ENCODE peak calls at places on chromosomes 7 and 10, in five cellular contexts. One of them, this sample, is unnamed.

GRCh38 chr10:3728563-3728962 is 56.4 kb downstream of the KLF6 start:
- DNase-seq in lower lobe of right lung: no peak
- DNase-seq in B cell: no peak
- DNase-seq in cardiac fibroblast: no peak
- DNase-seq in NCI-H1092 treated with DMSO at 0.1 percent for 48 hours: no peak
- DNase-seq in this sample: no peak

GRCh38 chr10:4730998-4731397 is 95.0 kb upstream of the AKR1E2 start:
- DNase-seq in lower lobe of right lung: no peak
- DNase-seq in NCI-H1092 treated with DMSO at 0.1 percent for 48 hours: no peak
- DNase-seq in cardiac fibroblast: no peak
- DNase-seq in B cell: no peak
- DNase-seq in this sample: no peak

GRCh38 chr10:122338609-122339441 is 35.7 kb upstream of the PLEKHA1 start:
- DNase-seq in cardiac fibroblast: no peak
- DNase-seq in lower lobe of right lung: no peak
- DNase-seq in B cell: no peak
- DNase-seq in NCI-H1092 treated with DMSO at 0.1 percent for 48 hours: no peak
- DNase-seq in this sample: no peak

GRCh38 chr7:24756545-24756988 is 697 bp downstream of the GSDME start:
- DNase-seq in B cell: peak; percentile 55
- DNase-seq in NCI-H1092 treated with DMSO at 0.1 percent for 48 hours: no peak
- DNase-seq in cardiac fibroblast: no peak
- DNase-seq in lower lobe of right lung: no peak
- DNase-seq in this sample: no peak

GRCh38 chr7:50793115-50793946 is 10.6 kb upstream of the GRB10 start:
- DNase-seq in cardiac fibroblast: peak; percentile 77
- DNase-seq in lower lobe of right lung: peak; percentile 82
- DNase-seq in B cell: peak; percentile 64
- DNase-seq in NCI-H1092 treated with DMSO at 0.1 percent for 48 hours: no peak
- DNase-seq in this sample: peak; percentile 90

GRCh38 chr7:24932815-24933214 is 47.2 kb downstream of the OSBPL3 start:
- DNase-seq in B cell: no peak
- DNase-seq in cardiac fibroblast: no peak
- DNase-seq in lower lobe of right lung: no peak
- DNase-seq in NCI-H1092 treated with DMSO at 0.1 percent for 48 hours: no peak
- DNase-seq in this sample: no peak

GRCh38 chr7:19944363-19945120 is 171.1 kb upstream of the TMEM196 start:
- DNase-seq in NCI-H1092 treated with DMSO at 0.1 percent for 48 hours: no peak
- DNase-seq in cardiac fibroblast: no peak
- DNase-seq in lower lobe of right lung: no peak
- DNase-seq in B cell: no peak
- DNase-seq in this sample: no peak

GRCh38 chr10:88118769-88119559 is 255.5 kb downstream of the PTEN start:
- DNase-seq in NCI-H1092 treated with DMSO at 0.1 percent for 48 hours: no peak
- DNase-seq in lower lobe of right lung: no peak
- DNase-seq in B cell: no peak
- DNase-seq in cardiac fibroblast: no peak
- DNase-seq in this sample: no peak

GRCh38 chr7:100602889-100603696 is 930 bp downstream of the PCOLCE start:
- DNase-seq in cardiac fibroblast: peak; percentile 90
- DNase-seq in B cell: peak; percentile 54
- DNase-seq in lower lobe of right lung: no peak
- DNase-seq in NCI-H1092 treated with DMSO at 0.1 percent for 48 hours: no peak
- DNase-seq in this sample: no peak

GRCh38 chr10:24448351-24449009 is 239.5 kb downstream of the KIAA1217 start:
- DNase-seq in NCI-H1092 treated with DMSO at 0.1 percent for 48 hours: no peak
- DNase-seq in B cell: no peak
- DNase-seq in lower lobe of right lung: no peak
- DNase-seq in cardiac fibroblast: no peak
- DNase-seq in this sample: no peak

GRCh38 chr10:60350400-60350799 is 39.3 kb downstream of the ANK3 start:
- DNase-seq in cardiac fibroblast: peak; percentile 61
- DNase-seq in B cell: no peak
- DNase-seq in lower lobe of right lung: no peak
- DNase-seq in NCI-H1092 treated with DMSO at 0.1 percent for 48 hours: no peak
- DNase-seq in this sample: no peak

GRCh38 chr10:71708301-71708703 is 11.3 kb downstream of the C10orf105 start:
- DNase-seq in lower lobe of right lung: peak; percentile 77
- DNase-seq in cardiac fibroblast: peak; percentile 48
- DNase-seq in NCI-H1092 treated with DMSO at 0.1 percent for 48 hours: no peak
- DNase-seq in B cell: peak; percentile 77
- DNase-seq in this sample: peak; percentile 93

GRCh38 chr10:84214612-84215235 is 10.6 kb downstream of the LRIT2 start:
- DNase-seq in B cell: no peak
- DNase-seq in cardiac fibroblast: no peak
- DNase-seq in NCI-H1092 treated with DMSO at 0.1 percent for 48 hours: no peak
- DNase-seq in lower lobe of right lung: no peak
- DNase-seq in this sample: no peak

GRCh38 chr7:105680505-105681187 is 99.4 kb upstream of the EFCAB10 start:
- DNase-seq in B cell: no peak
- DNase-seq in cardiac fibroblast: peak; percentile 29
- DNase-seq in lower lobe of right lung: peak; percentile 64
- DNase-seq in NCI-H1092 treated with DMSO at 0.1 percent for 48 hours: no peak
- DNase-seq in this sample: no peak

GRCh38 chr10:122346326-122346950 is 28.1 kb upstream of the PLEKHA1 start:
- DNase-seq in B cell: no peak
- DNase-seq in NCI-H1092 treated with DMSO at 0.1 percent for 48 hours: no peak
- DNase-seq in lower lobe of right lung: no peak
- DNase-seq in cardiac fibroblast: no peak
- DNase-seq in this sample: no peak

GRCh38 chr7:78261302-78261701 is 462.7 kb downstream of the PHTF2 start:
- DNase-seq in lower lobe of right lung: no peak
- DNase-seq in cardiac fibroblast: no peak
- DNase-seq in B cell: no peak
- DNase-seq in NCI-H1092 treated with DMSO at 0.1 percent for 48 hours: no peak
- DNase-seq in this sample: no peak

GRCh38 chr10:35872666-35873065 is 230.6 kb upstream of the FZD8 start:
- DNase-seq in cardiac fibroblast: no peak
- DNase-seq in B cell: no peak
- DNase-seq in NCI-H1092 treated with DMSO at 0.1 percent for 48 hours: peak; percentile 35
- DNase-seq in lower lobe of right lung: no peak
- DNase-seq in this sample: no peak

GRCh38 chr10:52740913-52741675 is 31.5 kb downstream of the MBL2 start:
- DNase-seq in B cell: no peak
- DNase-seq in NCI-H1092 treated with DMSO at 0.1 percent for 48 hours: peak; percentile 0
- DNase-seq in lower lobe of right lung: no peak
- DNase-seq in cardiac fibroblast: peak; percentile 52
- DNase-seq in this sample: no peak